ENCODE peak calls at places on chromosomes 5 and 9, in four cellular contexts. N is lower leg skin, V is activated gamma-delta T cell treated with Interleukin-2 at 50 U/mL for 16 hours, D is body of pancreas. O is an unnamed sample.

GRCh38 chr9:84974790-84975189 is 305.3 kb downstream of the NTRK2 start:
- DNase-seq in D (no peak), V (no peak), N (no peak), O (no peak)

GRCh38 chr5:72244862-72245371 is 75.1 kb downstream of the MRPS27 start:
- DNase-seq in V (no peak), D (peak; percentile 50), N (no peak), O (peak; percentile 68)

GRCh38 chr9:27073841-27074728 is 34.9 kb upstream of the TEK start:
- DNase-seq in N (no peak), D (no peak), V (no peak), O (no peak)

GRCh38 chr5:69129413-69129812 is 35.6 kb downstream of the SLC30A5 start:
- DNase-seq in D (no peak), V (no peak), N (no peak), O (no peak)

GRCh38 chr5:170861855-170862766 is at the start of gene RANBP17:
- DNase-seq in V (no peak), D (peak; percentile 75), N (no peak), O (peak; percentile 77)

GRCh38 chr5:179332741-179333290 is 12.4 kb downstream of the ADAMTS2 start:
- DNase-seq in V (no peak), N (no peak), D (no peak), O (no peak)

GRCh38 chr9:35000535-35001284 is 11.2 kb downstream of the DNAJB5 start:
- DNase-seq in V (no peak), D (no peak), N (no peak), O (no peak)

GRCh38 chr5:111742595-111742994 is 14.4 kb downstream of the NREP start:
- DNase-seq in N (no peak), D (peak; percentile 35), V (no peak), O (no peak)

GRCh38 chr5:95822408-95823240 is at the start of gene GLRX:
- DNase-seq in D (peak; percentile 75), V (peak; percentile 50), N (peak; percentile 94), O (peak; percentile 74)